ENCODE peak calls at places on chromosome 4, in eight cellular contexts. One of them, this sample, is unnamed.

GRCh38 chr4:103484521-103484920 is 235.3 kb downstream of the TACR3 start:
- DNase-seq in stimulated activated CD8-positive, alpha-beta memory T cell treated with anti-CD3 and anti-CD28 coated beads, Interleukin-15, amount 100 ng/mL, for 4 hours: no peak
- DNase-seq in brain microvascular endothelial cell: no peak
- DNase-seq in GM23248: no peak
- DNase-seq in NCI-H1694 treated with DMSO at 0.1 percent for 48 hours: no peak
- DNase-seq in SW480: no peak
- DNase-seq in HepG2: no peak
- DNase-seq in dermis microvascular lymphatic vessel endothelial cell: no peak
- DNase-seq in this sample: no peak

GRCh38 chr4:143026459-143027170 is 158.1 kb upstream of the USP38 start:
- DNase-seq in stimulated activated CD8-positive, alpha-beta memory T cell treated with anti-CD3 and anti-CD28 coated beads, Interleukin-15, amount 100 ng/mL, for 4 hours: no peak
- DNase-seq in brain microvascular endothelial cell: no peak
- DNase-seq in GM23248: peak; percentile 73
- DNase-seq in NCI-H1694 treated with DMSO at 0.1 percent for 48 hours: no peak
- DNase-seq in SW480: no peak
- DNase-seq in HepG2: no peak
- DNase-seq in dermis microvascular lymphatic vessel endothelial cell: no peak
- DNase-seq in this sample: no peak

GRCh38 chr4:101958547-101958946 is 168.0 kb downstream of the BANK1 start:
- DNase-seq in stimulated activated CD8-positive, alpha-beta memory T cell treated with anti-CD3 and anti-CD28 coated beads, Interleukin-15, amount 100 ng/mL, for 4 hours: no peak
- DNase-seq in brain microvascular endothelial cell: no peak
- DNase-seq in GM23248: no peak
- DNase-seq in NCI-H1694 treated with DMSO at 0.1 percent for 48 hours: peak; percentile 77
- DNase-seq in SW480: no peak
- DNase-seq in HepG2: no peak
- DNase-seq in dermis microvascular lymphatic vessel endothelial cell: no peak
- DNase-seq in this sample: peak; percentile 22

GRCh38 chr4:113858924-113859323 is 97.4 kb upstream of the CAMK2D start:
- DNase-seq in stimulated activated CD8-positive, alpha-beta memory T cell treated with anti-CD3 and anti-CD28 coated beads, Interleukin-15, amount 100 ng/mL, for 4 hours: no peak
- DNase-seq in brain microvascular endothelial cell: no peak
- DNase-seq in GM23248: no peak
- DNase-seq in NCI-H1694 treated with DMSO at 0.1 percent for 48 hours: no peak
- DNase-seq in SW480: no peak
- DNase-seq in HepG2: no peak
- DNase-seq in dermis microvascular lymphatic vessel endothelial cell: no peak
- DNase-seq in this sample: no peak

GRCh38 chr4:74431113-74431826 is 13.7 kb upstream of the AREG start:
- DNase-seq in stimulated activated CD8-positive, alpha-beta memory T cell treated with anti-CD3 and anti-CD28 coated beads, Interleukin-15, amount 100 ng/mL, for 4 hours: no peak
- DNase-seq in brain microvascular endothelial cell: peak; percentile 73
- DNase-seq in GM23248: no peak
- DNase-seq in NCI-H1694 treated with DMSO at 0.1 percent for 48 hours: no peak
- DNase-seq in SW480: no peak
- DNase-seq in HepG2: no peak
- DNase-seq in dermis microvascular lymphatic vessel endothelial cell: peak; percentile 10
- DNase-seq in this sample: no peak

GRCh38 chr4:16289872-16290554 is 63.7 kb upstream of the TAPT1 start:
- DNase-seq in stimulated activated CD8-positive, alpha-beta memory T cell treated with anti-CD3 and anti-CD28 coated beads, Interleukin-15, amount 100 ng/mL, for 4 hours: no peak
- DNase-seq in brain microvascular endothelial cell: peak; percentile 37
- DNase-seq in GM23248: peak; percentile 58
- DNase-seq in NCI-H1694 treated with DMSO at 0.1 percent for 48 hours: peak; percentile 17
- DNase-seq in SW480: peak; percentile 33
- DNase-seq in HepG2: peak; percentile 7
- DNase-seq in dermis microvascular lymphatic vessel endothelial cell: peak; percentile 53
- DNase-seq in this sample: no peak

GRCh38 chr4:94603170-94603747 is 151.5 kb downstream of the PDLIM5 start:
- DNase-seq in stimulated activated CD8-positive, alpha-beta memory T cell treated with anti-CD3 and anti-CD28 coated beads, Interleukin-15, amount 100 ng/mL, for 4 hours: no peak
- DNase-seq in brain microvascular endothelial cell: peak; percentile 90
- DNase-seq in GM23248: peak; percentile 50
- DNase-seq in NCI-H1694 treated with DMSO at 0.1 percent for 48 hours: no peak
- DNase-seq in SW480: no peak
- DNase-seq in HepG2: no peak
- DNase-seq in dermis microvascular lymphatic vessel endothelial cell: peak; percentile 33
- DNase-seq in this sample: no peak

GRCh38 chr4:169079942-169080827 is 70.1 kb upstream of the CBR4 start:
- DNase-seq in stimulated activated CD8-positive, alpha-beta memory T cell treated with anti-CD3 and anti-CD28 coated beads, Interleukin-15, amount 100 ng/mL, for 4 hours: no peak
- DNase-seq in brain microvascular endothelial cell: peak; percentile 77
- DNase-seq in GM23248: peak; percentile 46
- DNase-seq in NCI-H1694 treated with DMSO at 0.1 percent for 48 hours: no peak
- DNase-seq in SW480: peak; percentile 82
- DNase-seq in HepG2: peak; percentile 88
- DNase-seq in dermis microvascular lymphatic vessel endothelial cell: no peak
- DNase-seq in this sample: peak; percentile 57

GRCh38 chr4:79249879-79250503 is 75.9 kb downstream of the NAA11 start:
- DNase-seq in stimulated activated CD8-positive, alpha-beta memory T cell treated with anti-CD3 and anti-CD28 coated beads, Interleukin-15, amount 100 ng/mL, for 4 hours: no peak
- DNase-seq in brain microvascular endothelial cell: no peak
- DNase-seq in GM23248: no peak
- DNase-seq in NCI-H1694 treated with DMSO at 0.1 percent for 48 hours: no peak
- DNase-seq in SW480: no peak
- DNase-seq in HepG2: no peak
- DNase-seq in dermis microvascular lymphatic vessel endothelial cell: no peak
- DNase-seq in this sample: no peak

GRCh38 chr4:99816611-99817309 is at the start of gene DAPP1:
- DNase-seq in stimulated activated CD8-positive, alpha-beta memory T cell treated with anti-CD3 and anti-CD28 coated beads, Interleukin-15, amount 100 ng/mL, for 4 hours: peak; percentile 56
- DNase-seq in brain microvascular endothelial cell: no peak
- DNase-seq in GM23248: no peak
- DNase-seq in NCI-H1694 treated with DMSO at 0.1 percent for 48 hours: no peak
- DNase-seq in SW480: no peak
- DNase-seq in HepG2: no peak
- DNase-seq in dermis microvascular lymphatic vessel endothelial cell: no peak
- DNase-seq in this sample: no peak

GRCh38 chr4:1072830-1073446 is 40.4 kb downstream of the RNF212 start:
- DNase-seq in stimulated activated CD8-positive, alpha-beta memory T cell treated with anti-CD3 and anti-CD28 coated beads, Interleukin-15, amount 100 ng/mL, for 4 hours: peak; percentile 20
- DNase-seq in brain microvascular endothelial cell: peak; percentile 63
- DNase-seq in GM23248: peak; percentile 73
- DNase-seq in NCI-H1694 treated with DMSO at 0.1 percent for 48 hours: peak; percentile 7
- DNase-seq in SW480: peak; percentile 80
- DNase-seq in HepG2: peak; percentile 72
- DNase-seq in dermis microvascular lymphatic vessel endothelial cell: peak; percentile 39
- DNase-seq in this sample: peak; percentile 55

This sample was measured in upper lobe of left lung.